ENCODE peak calls at places on chromosomes 4 and X, in ten cellular contexts. I is GM13977, U is chondrocyte, T is upper lobe of left lung, R is fibroblast of pulmonary artery, Y is upper lobe of right lung, F is neural crest cell, X is ovary, W is choroid plexus epithelial cell, K is retinal pigment epithelial cell. C is an unnamed sample.

GRCh38 chr4:169005453-169006099 is 4.5 kb downstream of the CBR4 start:
- DNase-seq in I (no peak), U (no peak), T (no peak), R (peak; percentile 47), Y (no peak), F (no peak), X (no peak), W (peak; percentile 61), K (no peak), C (peak; percentile 35)

GRCh38 chr4:145098675-145099037 is 545 bp downstream of the ABCE1 start:
- DNase-seq in I (peak; percentile 37), U (no peak), T (peak; percentile 50), R (peak; percentile 62), Y (no peak), F (no peak), X (no peak), W (peak; percentile 66), K (peak; percentile 25), C (peak; percentile 66)

GRCh38 chr4:123110685-123111084 is 188.3 kb upstream of the NUDT6 start:
- DNase-seq in I (no peak), U (no peak), T (no peak), R (no peak), Y (no peak), F (no peak), X (no peak), W (no peak), K (no peak), C (peak; percentile 49)

GRCh38 chrX:45295587-45295986 is 94.9 kb upstream of the DIPK2B start:
- DNase-seq in I (no peak), U (no peak), T (no peak), R (peak; percentile 11), Y (no peak), F (no peak), X (no peak), W (peak; percentile 75), K (peak; percentile 44), C (peak; percentile 36)

GRCh38 chr4:149409186-149410056 is 406.2 kb downstream of the IQCM start:
- DNase-seq in I (no peak), U (no peak), T (no peak), R (peak; percentile 89), Y (no peak), F (no peak), X (no peak), W (peak; percentile 58), K (peak; percentile 89), C (peak; percentile 38)

GRCh38 chrX:40273356-40274050 is 175.7 kb upstream of the BCOR start:
- DNase-seq in I (no peak), U (no peak), T (peak; percentile 42), R (peak; percentile 50), Y (peak; percentile 60), F (no peak), X (no peak), W (no peak), K (no peak), C (peak; percentile 35)

GRCh38 chr4:169573889-169574288 is 38.5 kb downstream of the NEK1 start:
- DNase-seq in I (no peak), U (no peak), T (no peak), R (no peak), Y (no peak), F (no peak), X (no peak), W (no peak), K (no peak), C (no peak)

GRCh38 chrX:28552882-28553829 is 34.1 kb upstream of the IL1RAPL1 start:
- DNase-seq in I (no peak), U (no peak), T (no peak), R (no peak), Y (no peak), F (no peak), X (no peak), W (peak; percentile 20), K (no peak), C (no peak)

GRCh38 chr4:41360911-41361830 is 104.4 kb downstream of the UCHL1 start:
- DNase-seq in I (peak; percentile 19), U (no peak), T (peak; percentile 50), R (peak; percentile 24), Y (peak; percentile 74), F (peak; percentile 40), X (peak; percentile 36), W (peak; percentile 32), K (no peak), C (no peak)

GRCh38 chr4:152014280-152014679 is 253.5 kb upstream of the GATB start:
- DNase-seq in I (peak; percentile 17), U (no peak), T (no peak), R (no peak), Y (no peak), F (no peak), X (no peak), W (no peak), K (no peak), C (no peak)

GRCh38 chr4:60746172-60746571 is 454.0 kb upstream of the ADGRL3 start:
- DNase-seq in I (no peak), U (no peak), T (no peak), R (no peak), Y (no peak), F (no peak), X (no peak), W (no peak), K (no peak), C (no peak)

GRCh38 chr4:2672700-2673099 is 83.4 kb downstream of the TNIP2 start:
- DNase-seq in I (no peak), U (no peak), T (no peak), R (no peak), Y (no peak), F (no peak), X (no peak), W (no peak), K (no peak), C (no peak)

GRCh38 chr4:2667428-2667827 is 88.7 kb downstream of the TNIP2 start:
- DNase-seq in I (no peak), U (no peak), T (no peak), R (no peak), Y (no peak), F (no peak), X (no peak), W (peak; percentile 34), K (no peak), C (no peak)

GRCh38 chr4:2673157-2673556 is 83.0 kb downstream of the TNIP2 start:
- DNase-seq in I (no peak), U (no peak), T (no peak), R (peak; percentile 21), Y (no peak), F (no peak), X (no peak), W (peak; percentile 40), K (no peak), C (no peak)

GRCh38 chr4:2672082-2672481 is 84.1 kb downstream of the TNIP2 start:
- DNase-seq in I (no peak), U (no peak), T (no peak), R (no peak), Y (no peak), F (no peak), X (no peak), W (no peak), K (no peak), C (no peak)

DNA sequence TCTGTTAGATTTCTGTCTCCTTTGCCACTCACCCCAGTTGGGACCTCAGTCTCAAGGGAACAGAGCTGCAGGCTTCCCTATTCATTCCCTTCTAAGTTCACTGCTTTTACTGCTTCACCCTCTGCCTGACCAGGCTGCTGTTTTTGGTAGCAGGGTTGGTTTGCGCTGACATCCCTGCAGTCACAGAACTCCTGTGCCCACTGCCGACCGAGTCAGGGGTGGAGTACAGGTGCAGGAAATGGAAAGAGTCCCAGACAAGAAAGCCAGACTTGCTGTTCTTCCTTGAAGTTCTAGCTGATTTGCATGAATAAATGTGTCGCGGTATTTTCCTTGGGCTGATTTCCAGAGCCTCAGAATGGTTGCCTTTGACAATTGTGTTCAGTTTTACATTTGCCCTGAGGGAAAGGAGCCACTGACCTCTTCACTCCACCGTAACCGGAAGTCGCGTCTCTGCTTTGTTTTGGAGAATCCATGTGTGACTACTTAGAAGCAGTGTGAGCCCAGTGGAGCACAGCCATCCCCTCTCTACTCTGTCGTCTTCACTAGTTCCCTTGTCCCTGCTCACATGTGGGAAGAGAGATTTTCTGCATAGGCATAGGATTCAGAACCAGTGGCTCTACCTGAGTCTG is 84.8 kb downstream of the TNIP2 start:
- DNase-seq in I (no peak), U (no peak), T (no peak), R (no peak), Y (no peak), F (peak; percentile 37), X (no peak), W (no peak), K (no peak), C (no peak)
- TF ChIP-seq CTCF in I (no peak), U (no peak), T (no peak), R (no peak), Y (no peak), F (no peak), X (no peak), W (no peak), K (no peak), C (no peak)

DNA sequence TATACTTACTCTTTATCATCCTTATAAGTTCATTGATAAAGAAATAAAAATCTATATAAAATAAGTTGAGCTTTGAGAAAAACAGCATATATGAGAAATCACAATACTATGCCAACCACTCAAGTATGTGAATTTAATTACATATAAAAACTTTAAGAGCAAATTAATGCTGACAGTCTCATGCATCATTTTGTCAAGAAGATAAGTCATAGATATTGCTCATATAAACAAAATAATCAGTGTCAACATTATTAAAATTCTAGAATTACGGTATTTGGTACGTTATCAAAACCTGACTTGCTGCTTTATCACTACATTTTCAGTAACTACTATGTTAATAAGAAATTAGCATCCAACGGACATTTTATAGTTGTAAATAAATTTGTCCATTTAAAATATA is 111.2 kb downstream of the FBXO8 start:
- DNase-seq in I (no peak), U (no peak), T (no peak), R (no peak), Y (no peak), F (no peak), X (no peak), W (no peak), K (no peak), C (no peak)
- TF ChIP-seq CTCF in I (no peak), U (no peak), T (no peak), R (no peak), Y (no peak), F (no peak), X (no peak), W (no peak), K (no peak), C (no peak)

GRCh38 chr4:83040269-83040668 is 5.3 kb downstream of the COPS4 start:
- DNase-seq in I (no peak), U (no peak), T (no peak), R (no peak), Y (no peak), F (no peak), X (no peak), W (no peak), K (no peak), C (no peak)
- TF ChIP-seq CTCF in I (no peak), U (peak; percentile 26), T (no peak), R (peak; percentile 4), Y (no peak), F (no peak), X (no peak), W (peak; percentile 19), K (peak; percentile 7), C (no peak)

GRCh38 chr4:150593996-150594395 is 12.0 kb downstream of the MAB21L2 start:
- DNase-seq in I (no peak), U (no peak), T (no peak), R (peak; percentile 50), Y (no peak), F (no peak), X (no peak), W (peak; percentile 48), K (no peak), C (peak; percentile 36)
- TF ChIP-seq CTCF in I (no peak), U (peak; percentile 73), T (no peak), R (peak; percentile 33), Y (no peak), F (no peak), X (no peak), W (peak; percentile 50), K (peak; percentile 42), C (peak; percentile 31)

C was measured in IMR-90.